ENCODE peak calls at places on chromosomes 12 and 14, in eight cellular contexts. One of them, this sample, is unnamed.

GRCh38 chr12:120110550-120111501 is 5.7 kb downstream of the RAB35 start:
- DNase-seq in lower lobe of right lung: peak; percentile 88
- DNase-seq in mucosa of descending colon: peak; percentile 59
- DNase-seq in uterus: no peak
- DNase-seq in CD8-positive, alpha-beta T cell: peak; percentile 55
- DNase-seq in tibial artery: peak; percentile 75
- DNase-seq in heart right ventricle: peak; percentile 65
- DNase-seq in GM23338: peak; percentile 47
- DNase-seq in this sample: no peak

GRCh38 chr12:21541773-21542172 is 15.7 kb downstream of the SPX start:
- DNase-seq in heart right ventricle: no peak
- DNase-seq in GM23338: no peak
- DNase-seq in tibial artery: no peak
- DNase-seq in uterus: no peak
- DNase-seq in lower lobe of right lung: no peak
- DNase-seq in CD8-positive, alpha-beta T cell: no peak
- DNase-seq in mucosa of descending colon: no peak
- DNase-seq in this sample: no peak

GRCh38 chr14:70213721-70214282 is 25.1 kb upstream of the SLC8A3 start:
- DNase-seq in heart right ventricle: no peak
- DNase-seq in lower lobe of right lung: no peak
- DNase-seq in mucosa of descending colon: no peak
- DNase-seq in uterus: no peak
- DNase-seq in CD8-positive, alpha-beta T cell: no peak
- DNase-seq in GM23338: no peak
- DNase-seq in tibial artery: no peak
- DNase-seq in this sample: no peak

GRCh38 chr12:52332381-52332780 is 11.2 kb upstream of the KRT83 start:
- DNase-seq in tibial artery: no peak
- DNase-seq in lower lobe of right lung: no peak
- DNase-seq in CD8-positive, alpha-beta T cell: no peak
- DNase-seq in uterus: no peak
- DNase-seq in GM23338: no peak
- DNase-seq in mucosa of descending colon: no peak
- DNase-seq in heart right ventricle: no peak
- DNase-seq in this sample: no peak

GRCh38 chr14:96940009-96940408 is 142.8 kb downstream of the VRK1 start:
- DNase-seq in tibial artery: no peak
- DNase-seq in heart right ventricle: no peak
- DNase-seq in mucosa of descending colon: no peak
- DNase-seq in GM23338: peak; percentile 27
- DNase-seq in lower lobe of right lung: no peak
- DNase-seq in uterus: no peak
- DNase-seq in CD8-positive, alpha-beta T cell: no peak
- DNase-seq in this sample: no peak

GRCh38 chr12:124088232-124088907 is 115.4 kb downstream of the ZNF664 start:
- DNase-seq in tibial artery: no peak
- DNase-seq in GM23338: no peak
- DNase-seq in mucosa of descending colon: no peak
- DNase-seq in uterus: no peak
- DNase-seq in lower lobe of right lung: no peak
- DNase-seq in heart right ventricle: no peak
- DNase-seq in CD8-positive, alpha-beta T cell: no peak
- DNase-seq in this sample: no peak

GRCh38 chr12:125528300-125528699 is 463.1 kb downstream of the AACS start:
- DNase-seq in tibial artery: no peak
- DNase-seq in heart right ventricle: no peak
- DNase-seq in CD8-positive, alpha-beta T cell: no peak
- DNase-seq in mucosa of descending colon: no peak
- DNase-seq in uterus: no peak
- DNase-seq in GM23338: no peak
- DNase-seq in lower lobe of right lung: no peak
- DNase-seq in this sample: no peak

GRCh38 chr12:57046947-57047890 is 2.7 kb downstream of the MYO1A start:
- DNase-seq in CD8-positive, alpha-beta T cell: no peak
- DNase-seq in mucosa of descending colon: no peak
- DNase-seq in heart right ventricle: no peak
- DNase-seq in lower lobe of right lung: no peak
- DNase-seq in GM23338: no peak
- DNase-seq in tibial artery: no peak
- DNase-seq in uterus: no peak
- DNase-seq in this sample: no peak

GRCh38 chr12:77115471-77115870 is 50.1 kb upstream of the E2F7 start:
- DNase-seq in GM23338: no peak
- DNase-seq in CD8-positive, alpha-beta T cell: no peak
- DNase-seq in uterus: no peak
- DNase-seq in lower lobe of right lung: no peak
- DNase-seq in heart right ventricle: no peak
- DNase-seq in tibial artery: no peak
- DNase-seq in mucosa of descending colon: no peak
- DNase-seq in this sample: no peak

GRCh38 chr12:94571556-94571955 is 78.8 kb downstream of the TMCC3 start:
- DNase-seq in GM23338: no peak
- DNase-seq in uterus: peak; percentile 23
- DNase-seq in tibial artery: no peak
- DNase-seq in mucosa of descending colon: peak; percentile 67
- DNase-seq in heart right ventricle: no peak
- DNase-seq in lower lobe of right lung: no peak
- DNase-seq in CD8-positive, alpha-beta T cell: no peak
- DNase-seq in this sample: no peak

GRCh38 chr12:87586158-87586557 is 443.0 kb downstream of the C12orf50 start:
- DNase-seq in GM23338: no peak
- DNase-seq in CD8-positive, alpha-beta T cell: no peak
- DNase-seq in mucosa of descending colon: no peak
- DNase-seq in heart right ventricle: no peak
- DNase-seq in tibial artery: no peak
- DNase-seq in uterus: no peak
- DNase-seq in lower lobe of right lung: no peak
- DNase-seq in this sample: no peak

GRCh38 chr14:20857630-20858261 is 33.4 kb upstream of the RNASE3 start:
- DNase-seq in GM23338: peak; percentile 87
- DNase-seq in mucosa of descending colon: peak; percentile 72
- DNase-seq in tibial artery: peak; percentile 48
- DNase-seq in CD8-positive, alpha-beta T cell: peak; percentile 76
- DNase-seq in lower lobe of right lung: peak; percentile 76
- DNase-seq in heart right ventricle: peak; percentile 67
- DNase-seq in uterus: peak; percentile 62
- DNase-seq in this sample: peak; percentile 30

GRCh38 chr12:4280351-4281163 is 7.0 kb downstream of the CCND2 start:
- DNase-seq in CD8-positive, alpha-beta T cell: no peak
- DNase-seq in heart right ventricle: peak; percentile 84
- DNase-seq in mucosa of descending colon: peak; percentile 72
- DNase-seq in GM23338: no peak
- DNase-seq in tibial artery: no peak
- DNase-seq in uterus: peak; percentile 76
- DNase-seq in lower lobe of right lung: no peak
- DNase-seq in this sample: peak; percentile 66

GRCh38 chr12:66331814-66332213 is 29.5 kb downstream of the HELB start:
- DNase-seq in lower lobe of right lung: no peak
- DNase-seq in CD8-positive, alpha-beta T cell: no peak
- DNase-seq in GM23338: no peak
- DNase-seq in tibial artery: no peak
- DNase-seq in mucosa of descending colon: no peak
- DNase-seq in uterus: no peak
- DNase-seq in heart right ventricle: no peak
- DNase-seq in this sample: no peak

GRCh38 chr12:92464911-92465310 is 237.9 kb upstream of the PLEKHG7 start:
- DNase-seq in CD8-positive, alpha-beta T cell: no peak
- DNase-seq in uterus: no peak
- DNase-seq in mucosa of descending colon: no peak
- DNase-seq in lower lobe of right lung: no peak
- DNase-seq in tibial artery: no peak
- DNase-seq in heart right ventricle: no peak
- DNase-seq in GM23338: peak; percentile 41
- DNase-seq in this sample: no peak
- H3K4me1 ChIP-seq in CD8-positive, alpha-beta T cell: peaks cover 25% of the 10 kb centered on the region
- H3K4me1 ChIP-seq in uterus: no peaks in the 10 kb centered on the region
- H3K4me1 ChIP-seq in mucosa of descending colon: no peaks in the 10 kb centered on the region
- H3K4me1 ChIP-seq in lower lobe of right lung: peaks cover 9% of the 10 kb centered on the region
- H3K4me1 ChIP-seq in tibial artery: no peaks in the 10 kb centered on the region
- H3K4me1 ChIP-seq in heart right ventricle: peaks cover 35% of the 10 kb centered on the region
- H3K4me1 ChIP-seq in GM23338: peaks cover 40% of the 10 kb centered on the region
- H3K4me1 ChIP-seq in this sample: no peaks in the 10 kb centered on the region

GRCh38 chr14:60839657-60840056 is 105.1 kb downstream of the MNAT1 start:
- DNase-seq in GM23338: no peak
- DNase-seq in lower lobe of right lung: no peak
- DNase-seq in mucosa of descending colon: no peak
- DNase-seq in tibial artery: no peak
- DNase-seq in uterus: no peak
- DNase-seq in heart right ventricle: no peak
- DNase-seq in CD8-positive, alpha-beta T cell: no peak
- DNase-seq in this sample: no peak
- TF ChIP-seq CTCF in GM23338: no peak
- TF ChIP-seq CTCF in lower lobe of right lung: no peak
- TF ChIP-seq CTCF in mucosa of descending colon: no peak
- TF ChIP-seq CTCF in tibial artery: no peak
- TF ChIP-seq CTCF in uterus: no peak
- TF ChIP-seq CTCF in heart right ventricle: no peak
- TF ChIP-seq CTCF in CD8-positive, alpha-beta T cell: no peak
- TF ChIP-seq CTCF in this sample: no peak

DNA sequence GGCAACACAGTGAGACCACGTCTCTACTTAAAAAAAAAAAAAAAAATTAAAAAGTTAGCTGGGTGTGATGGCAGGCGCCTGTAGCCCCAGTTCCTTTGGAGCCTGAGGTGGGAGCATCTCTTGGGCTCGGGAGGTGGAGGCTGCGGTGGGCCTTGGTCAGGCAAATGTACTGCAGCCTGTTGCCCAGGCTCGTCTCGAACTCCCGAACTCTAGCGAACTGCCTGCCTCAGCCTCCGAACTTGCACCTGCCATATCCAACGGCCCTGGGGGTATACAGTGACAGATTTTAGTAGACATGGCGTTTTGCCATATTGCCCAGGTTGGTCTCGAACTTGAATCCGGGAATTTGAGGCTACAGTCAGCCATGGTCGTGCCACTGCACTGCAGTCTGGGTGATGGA is 195.4 kb downstream of the ALG10 start:
- DNase-seq in tibial artery: no peak
- DNase-seq in CD8-positive, alpha-beta T cell: no peak
- DNase-seq in mucosa of descending colon: no peak
- DNase-seq in heart right ventricle: no peak
- DNase-seq in uterus: no peak
- DNase-seq in lower lobe of right lung: no peak
- DNase-seq in GM23338: no peak
- DNase-seq in this sample: no peak
- H3K4me3 ChIP-seq in tibial artery: no peak overlapping the region
- H3K4me3 ChIP-seq in CD8-positive, alpha-beta T cell: no peak overlapping the region
- H3K4me3 ChIP-seq in mucosa of descending colon: no peak overlapping the region
- H3K4me3 ChIP-seq in heart right ventricle: no peak overlapping the region
- H3K4me3 ChIP-seq in uterus: no peak overlapping the region
- H3K4me3 ChIP-seq in lower lobe of right lung: no peak overlapping the region
- H3K4me3 ChIP-seq in GM23338: no peak overlapping the region
- H3K4me3 ChIP-seq in this sample: no peak overlapping the region

DNA sequence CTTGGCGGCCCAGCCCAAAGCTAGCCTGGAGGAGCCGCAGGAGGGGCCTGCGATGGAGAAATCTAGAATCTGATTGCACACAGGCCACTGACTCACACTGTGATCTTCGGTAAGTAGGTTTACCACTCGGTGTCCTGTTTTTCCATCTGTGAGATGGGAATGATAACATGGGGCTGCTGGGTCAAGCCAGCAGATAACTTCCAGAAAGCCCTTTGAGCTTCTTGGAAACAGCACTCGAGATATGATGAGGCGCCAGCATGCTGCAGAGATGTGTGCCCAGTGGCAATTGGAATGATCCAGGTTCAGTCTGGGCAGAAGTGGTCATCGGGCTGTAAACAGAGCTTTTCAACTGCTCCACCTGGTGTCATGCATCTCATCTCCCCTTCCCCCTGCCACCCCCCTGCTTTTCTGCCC is 771.3 kb upstream of the TBX3 start:
- DNase-seq in GM23338: no peak
- DNase-seq in mucosa of descending colon: no peak
- DNase-seq in CD8-positive, alpha-beta T cell: no peak
- DNase-seq in heart right ventricle: no peak
- DNase-seq in tibial artery: no peak
- DNase-seq in uterus: no peak
- DNase-seq in lower lobe of right lung: no peak
- DNase-seq in this sample: no peak
- H3K4me1 ChIP-seq in GM23338: peaks cover 32% of the 10 kb centered on the region
- H3K4me1 ChIP-seq in mucosa of descending colon: peaks cover 3% of the 10 kb centered on the region
- H3K4me1 ChIP-seq in CD8-positive, alpha-beta T cell: no peaks in the 10 kb centered on the region
- H3K4me1 ChIP-seq in heart right ventricle: peaks cover 24% of the 10 kb centered on the region
- H3K4me1 ChIP-seq in tibial artery: no peaks in the 10 kb centered on the region
- H3K4me1 ChIP-seq in uterus: no peaks in the 10 kb centered on the region
- H3K4me1 ChIP-seq in lower lobe of right lung: peaks cover 13% of the 10 kb centered on the region
- H3K4me1 ChIP-seq in this sample: no peaks in the 10 kb centered on the region

GRCh38 chr12:117490130-117490529 is 128.7 kb upstream of the NOS1 start:
- DNase-seq in lower lobe of right lung: no peak
- DNase-seq in GM23338: no peak
- DNase-seq in mucosa of descending colon: no peak
- DNase-seq in uterus: no peak
- DNase-seq in heart right ventricle: no peak
- DNase-seq in CD8-positive, alpha-beta T cell: no peak
- DNase-seq in tibial artery: no peak
- DNase-seq in this sample: no peak

GRCh38 chr12:117485984-117486839 is 124.8 kb upstream of the NOS1 start:
- DNase-seq in CD8-positive, alpha-beta T cell: no peak
- DNase-seq in GM23338: no peak
- DNase-seq in mucosa of descending colon: no peak
- DNase-seq in tibial artery: no peak
- DNase-seq in uterus: no peak
- DNase-seq in heart right ventricle: no peak
- DNase-seq in lower lobe of right lung: no peak
- DNase-seq in this sample: no peak

GRCh38 chr12:117486840-117487659 is 125.6 kb upstream of the NOS1 start:
- DNase-seq in heart right ventricle: peak; percentile 24
- DNase-seq in mucosa of descending colon: no peak
- DNase-seq in CD8-positive, alpha-beta T cell: no peak
- DNase-seq in GM23338: no peak
- DNase-seq in tibial artery: peak; percentile 25
- DNase-seq in uterus: no peak
- DNase-seq in lower lobe of right lung: no peak
- DNase-seq in this sample: peak; percentile 62

GRCh38 chr12:117491711-117492110 is 130.3 kb upstream of the NOS1 start:
- DNase-seq in mucosa of descending colon: no peak
- DNase-seq in lower lobe of right lung: no peak
- DNase-seq in tibial artery: no peak
- DNase-seq in GM23338: no peak
- DNase-seq in CD8-positive, alpha-beta T cell: no peak
- DNase-seq in heart right ventricle: no peak
- DNase-seq in uterus: no peak
- DNase-seq in this sample: no peak

GRCh38 chr12:117489671-117490070 is 128.2 kb upstream of the NOS1 start:
- DNase-seq in tibial artery: no peak
- DNase-seq in CD8-positive, alpha-beta T cell: no peak
- DNase-seq in mucosa of descending colon: no peak
- DNase-seq in lower lobe of right lung: no peak
- DNase-seq in uterus: no peak
- DNase-seq in GM23338: no peak
- DNase-seq in heart right ventricle: no peak
- DNase-seq in this sample: no peak
- TF ChIP-seq CTCF in tibial artery: no peak
- TF ChIP-seq CTCF in CD8-positive, alpha-beta T cell: no peak
- TF ChIP-seq CTCF in mucosa of descending colon: no peak
- TF ChIP-seq CTCF in lower lobe of right lung: no peak
- TF ChIP-seq CTCF in uterus: no peak
- TF ChIP-seq CTCF in GM23338: no peak
- TF ChIP-seq CTCF in heart right ventricle: no peak
- TF ChIP-seq CTCF in this sample: no peak